ENCODE peak calls at places on chromosomes 16 and 17, in five cellular contexts. I is heart right ventricle; T is M059J; D is activated T-helper 1 cell treated with anti-CD3 and anti-CD28 coated beads, Interleukin-2, amount 50 U/mL, for 16 hours; L is Calu3. Z is an unnamed sample.

GRCh38 chr17:79777166-79777843 is 643 bp upstream of the CBX2 start:
- DNase-seq in I (peak), T (peak), D (no peak), L (peak), Z (peak)

GRCh38 chr17:4249452-4250029 is 14.2 kb downstream of the ANKFY1 start:
- DNase-seq in I (no peak), T (peak), D (no peak), L (peak), Z (no peak)

GRCh38 chr16:50040028-50040427 is 15.0 kb downstream of the CNEP1R1 start:
- DNase-seq in I (no peak), T (no peak), D (no peak), L (no peak), Z (no peak)

GRCh38 chr16:79897444-79898146 is 297.1 kb upstream of the MAF start:
- DNase-seq in I (no peak), T (peak), D (no peak), L (peak), Z (peak)

GRCh38 chr17:74801896-74802295 is 25.8 kb upstream of the NAT9 start:
- DNase-seq in I (no peak), T (no peak), D (no peak), L (no peak), Z (no peak)

GRCh38 chr17:67364847-67365761 is 1.3 kb downstream of the PSMD12 start:
- DNase-seq in I (no peak), T (no peak), D (no peak), L (peak), Z (no peak)

GRCh38 chr16:80467961-80468360 is 72.8 kb upstream of the DYNLRB2 start:
- DNase-seq in I (no peak), T (no peak), D (no peak), L (no peak), Z (no peak)

GRCh38 chr17:50262001-50262794 is 12.1 kb upstream of the TMEM92 start:
- DNase-seq in I (no peak), T (no peak), D (no peak), L (peak), Z (no peak)

GRCh38 chr16:88289549-88290344 is 93.0 kb upstream of the ZNF469 start:
- DNase-seq in I (no peak), T (no peak), D (no peak), L (no peak), Z (no peak)

GRCh38 chr16:56589141-56590039 is at the start of gene MT3:
- DNase-seq in I (peak), T (peak), D (no peak), L (no peak), Z (no peak)

GRCh38 chr16:26599786-26600107 is 467.0 kb upstream of the C16orf82 start:
- DNase-seq in I (no peak), T (peak), D (no peak), L (no peak), Z (no peak)

GRCh38 chr17:44279586-44280344 is 11.8 kb upstream of the SLC4A1 start:
- DNase-seq in I (peak), T (peak), D (no peak), L (peak), Z (peak)

GRCh38 chr16:77943770-77944169 is 78.6 kb upstream of the CLEC3A start:
- DNase-seq in I (no peak), T (no peak), D (no peak), L (no peak), Z (no peak)

GRCh38 chr17:49513616-49514373 is 18.7 kb downstream of the NGFR start:
- DNase-seq in I (peak), T (no peak), D (no peak), L (no peak), Z (no peak)

GRCh38 chr17:8846768-8847211 is 20.7 kb downstream of the PIK3R6 start:
- DNase-seq in I (no peak), T (peak), D (no peak), L (no peak), Z (no peak)

GRCh38 chr17:45318561-45319230 is 1.9 kb upstream of the MAP3K14 start:
- DNase-seq in I (no peak), T (peak), D (no peak), L (no peak), Z (no peak)

GRCh38 chr17:7139400-7139799 is 24.8 kb upstream of the ASGR2 start:
- DNase-seq in I (no peak), T (no peak), D (no peak), L (no peak), Z (no peak)

GRCh38 chr17:55641559-55642160 is 81.0 kb downstream of the TMEM100 start:
- DNase-seq in I (peak), T (peak), D (no peak), L (peak), Z (peak)

GRCh38 chr16:51473091-51473490 is 322.0 kb upstream of the SALL1 start:
- DNase-seq in I (no peak), T (peak), D (no peak), L (no peak), Z (no peak)

GRCh38 chr17:36980281-36980761 is 31.6 kb downstream of the AATF start:
- DNase-seq in I (no peak), T (peak), D (no peak), L (no peak), Z (no peak)

GRCh38 chr17:77737442-77738265 is 220.8 kb upstream of the TNRC6C start:
- DNase-seq in I (no peak), T (no peak), D (no peak), L (no peak), Z (no peak)

GRCh38 chr16:2979669-2980226 is 498 bp downstream of the PKMYT1 start:
- DNase-seq in I (no peak), T (no peak), D (no peak), L (peak), Z (no peak)

GRCh38 chr16:72247821-72248253 is 75.9 kb upstream of the PMFBP1 start:
- DNase-seq in I (no peak), T (peak), D (no peak), L (no peak), Z (no peak)

GRCh38 chr16:4081035-4081434 is 35.2 kb downstream of the ADCY9 start:
- DNase-seq in I (no peak), T (no peak), D (no peak), L (no peak), Z (no peak)

GRCh38 chr16:74485916-74486315 is 64.6 kb upstream of the CLEC18B start:
- DNase-seq in I (no peak), T (no peak), D (no peak), L (no peak), Z (no peak)

GRCh38 chr17:21843318-21843865 is 151.1 kb downstream of the KCNJ18 start:
- DNase-seq in I (no peak), T (no peak), D (no peak), L (no peak), Z (no peak)

GRCh38 chr17:75059369-75060345 is 12.6 kb downstream of the KCTD2 start:
- DNase-seq in I (no peak), T (no peak), D (no peak), L (no peak), Z (no peak)

GRCh38 chr17:34248807-34249496 is 6.1 kb upstream of the CCL2 start:
- DNase-seq in I (no peak), T (no peak), D (no peak), L (no peak), Z (no peak)

GRCh38 chr16:50696575-50697420 is 3.4 kb downstream of the NOD2 start:
- DNase-seq in I (peak), T (peak), D (peak), L (peak), Z (peak)

GRCh38 chr17:3960764-3961163 is 3.5 kb downstream of the ATP2A3 start:
- DNase-seq in I (no peak), T (no peak), D (no peak), L (no peak), Z (no peak)

Z was measured in uterus.